ENCODE peak calls at places on chromosomes 5 and 9, in seven cellular contexts. One of them, this sample, is unnamed.

GRCh38 chr5:17118631-17119030 is 98.8 kb upstream of the BASP1 start:
- DNase-seq in neural crest cell: no peak
- DNase-seq in AG04450: peak
- DNase-seq in AG04449: peak
- DNase-seq in AG09319: no peak
- DNase-seq in pancreas: no peak
- DNase-seq in fibroblast of mammary gland: peak
- DNase-seq in this sample: no peak

GRCh38 chr9:125238915-125239446 is 2.2 kb downstream of the HSPA5 start:
- DNase-seq in AG04449: no peak
- DNase-seq in pancreas: no peak
- DNase-seq in fibroblast of mammary gland: no peak
- DNase-seq in AG04450: no peak
- DNase-seq in AG09319: no peak
- DNase-seq in neural crest cell: no peak
- DNase-seq in this sample: no peak

GRCh38 chr5:84816160-84816559 is 431.5 kb upstream of the EDIL3 start:
- DNase-seq in pancreas: no peak
- DNase-seq in AG04450: no peak
- DNase-seq in AG04449: no peak
- DNase-seq in fibroblast of mammary gland: no peak
- DNase-seq in neural crest cell: no peak
- DNase-seq in AG09319: no peak
- DNase-seq in this sample: no peak

GRCh38 chr5:124605516-124605915 is 140.9 kb downstream of the ZNF608 start:
- DNase-seq in fibroblast of mammary gland: peak
- DNase-seq in AG09319: no peak
- DNase-seq in AG04450: no peak
- DNase-seq in neural crest cell: no peak
- DNase-seq in AG04449: no peak
- DNase-seq in pancreas: no peak
- DNase-seq in this sample: no peak

GRCh38 chr5:41312066-41312465 is 98.7 kb upstream of the C6 start:
- DNase-seq in pancreas: no peak
- DNase-seq in AG04449: no peak
- DNase-seq in fibroblast of mammary gland: no peak
- DNase-seq in AG04450: no peak
- DNase-seq in AG09319: no peak
- DNase-seq in neural crest cell: no peak
- DNase-seq in this sample: no peak

GRCh38 chr9:75907329-75907728 is 16.9 kb downstream of the PCSK5 start:
- DNase-seq in neural crest cell: no peak
- DNase-seq in AG09319: no peak
- DNase-seq in fibroblast of mammary gland: peak
- DNase-seq in pancreas: no peak
- DNase-seq in AG04450: no peak
- DNase-seq in AG04449: no peak
- DNase-seq in this sample: no peak

GRCh38 chr9:121942313-121942712 is 150.8 kb downstream of the TTLL11 start:
- DNase-seq in AG04449: no peak
- DNase-seq in AG09319: no peak
- DNase-seq in neural crest cell: no peak
- DNase-seq in fibroblast of mammary gland: no peak
- DNase-seq in AG04450: no peak
- DNase-seq in pancreas: no peak
- DNase-seq in this sample: no peak

GRCh38 chr9:69027355-69028097 is 8.0 kb upstream of the FXN start:
- DNase-seq in pancreas: peak
- DNase-seq in AG04450: no peak
- DNase-seq in AG04449: no peak
- DNase-seq in AG09319: no peak
- DNase-seq in neural crest cell: peak
- DNase-seq in fibroblast of mammary gland: peak
- DNase-seq in this sample: no peak

GRCh38 chr5:72441094-72441723 is 66.0 kb downstream of the ZNF366 start:
- DNase-seq in AG04449: no peak
- DNase-seq in AG09319: no peak
- DNase-seq in fibroblast of mammary gland: peak
- DNase-seq in neural crest cell: no peak
- DNase-seq in pancreas: no peak
- DNase-seq in AG04450: no peak
- DNase-seq in this sample: no peak

GRCh38 chr5:132024789-132025402 is 13.4 kb upstream of the ACSL6 start:
- DNase-seq in AG09319: no peak
- DNase-seq in pancreas: no peak
- DNase-seq in AG04450: no peak
- DNase-seq in fibroblast of mammary gland: peak
- DNase-seq in neural crest cell: no peak
- DNase-seq in AG04449: no peak
- DNase-seq in this sample: no peak

GRCh38 chr9:34463098-34463900 is 4.7 kb downstream of the DNAI1 start:
- DNase-seq in pancreas: no peak
- DNase-seq in neural crest cell: no peak
- DNase-seq in AG04450: no peak
- DNase-seq in fibroblast of mammary gland: peak
- DNase-seq in AG09319: peak
- DNase-seq in AG04449: no peak
- DNase-seq in this sample: no peak

GRCh38 chr9:125260564-125260963 is 1.1 kb upstream of the GAPVD1 start:
- DNase-seq in fibroblast of mammary gland: no peak
- DNase-seq in AG04450: no peak
- DNase-seq in neural crest cell: no peak
- DNase-seq in AG09319: no peak
- DNase-seq in AG04449: no peak
- DNase-seq in pancreas: no peak
- DNase-seq in this sample: no peak

GRCh38 chr5:4099401-4099800 is 503.8 kb downstream of the IRX1 start:
- DNase-seq in fibroblast of mammary gland: no peak
- DNase-seq in AG09319: no peak
- DNase-seq in pancreas: no peak
- DNase-seq in AG04449: no peak
- DNase-seq in neural crest cell: no peak
- DNase-seq in AG04450: no peak
- DNase-seq in this sample: no peak

GRCh38 chr5:93092349-93093105 is 488.5 kb downstream of the NR2F1-AS1 start:
- DNase-seq in pancreas: no peak
- DNase-seq in AG04450: no peak
- DNase-seq in neural crest cell: no peak
- DNase-seq in fibroblast of mammary gland: peak
- DNase-seq in AG09319: no peak
- DNase-seq in AG04449: no peak
- DNase-seq in this sample: no peak
- TF ChIP-seq CTCF in pancreas: no peak
- TF ChIP-seq CTCF in AG04450: peak
- TF ChIP-seq CTCF in neural crest cell: no peak
- TF ChIP-seq CTCF in fibroblast of mammary gland: peak
- TF ChIP-seq CTCF in AG09319: peak
- TF ChIP-seq CTCF in AG04449: peak
- TF ChIP-seq CTCF in this sample: no peak

DNA sequence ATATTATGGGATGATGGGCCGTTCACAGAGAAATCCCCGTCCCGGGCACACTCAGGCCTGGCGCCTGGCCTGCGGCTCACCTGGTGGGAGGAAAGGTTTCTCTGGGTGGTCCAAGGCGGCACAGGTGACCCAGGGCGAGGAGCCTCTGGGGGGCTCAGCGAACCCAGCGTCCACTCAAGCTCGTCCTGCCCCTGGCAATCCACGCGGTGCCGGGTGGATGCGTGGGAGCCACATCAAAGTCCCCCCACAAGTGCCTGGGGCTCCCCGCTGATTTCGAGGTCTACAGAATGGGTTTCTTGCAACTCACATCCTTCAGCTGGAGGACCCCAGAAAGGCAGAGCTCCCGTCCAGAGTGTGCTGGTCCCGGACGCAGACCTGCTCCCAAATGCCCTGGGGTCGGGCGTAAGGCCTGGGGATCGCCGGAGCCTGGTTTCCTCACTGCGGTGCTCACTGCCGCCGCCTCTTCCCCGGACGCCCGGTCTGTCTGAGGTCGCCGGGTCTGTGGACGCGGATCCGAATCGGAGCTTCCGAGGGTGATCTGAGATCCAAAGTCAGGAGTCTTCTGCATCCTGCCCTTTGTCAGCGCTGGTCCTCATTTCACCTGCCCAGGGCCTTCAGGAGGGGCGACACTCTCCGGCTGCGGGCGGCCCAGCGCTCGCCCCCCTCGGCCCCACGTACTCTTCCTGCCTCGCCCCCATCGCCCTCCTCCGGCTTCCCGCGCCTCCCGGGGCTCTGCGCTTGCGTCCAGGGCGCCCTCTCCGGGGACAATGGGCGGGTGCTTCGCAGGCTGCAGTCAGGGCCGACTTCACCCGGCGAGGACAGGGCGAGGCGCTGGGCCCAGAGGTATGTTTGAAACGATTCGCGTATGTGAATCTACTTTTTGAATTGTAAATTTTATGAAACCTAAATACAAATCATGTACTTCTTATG is 20.0 kb upstream of the RUFY1 start:
- DNase-seq in AG09319: no peak
- DNase-seq in neural crest cell: peak
- DNase-seq in fibroblast of mammary gland: peak
- DNase-seq in AG04449: no peak
- DNase-seq in AG04450: no peak
- DNase-seq in pancreas: no peak
- DNase-seq in this sample: no peak
- TF ChIP-seq CTCF in AG09319: no peak
- TF ChIP-seq CTCF in neural crest cell: no peak
- TF ChIP-seq CTCF in fibroblast of mammary gland: no peak
- TF ChIP-seq CTCF in AG04449: peak
- TF ChIP-seq CTCF in AG04450: peak
- TF ChIP-seq CTCF in pancreas: no peak
- TF ChIP-seq CTCF in this sample: peak

GRCh38 chr9:36597412-36598178 is 24.9 kb downstream of the MELK start:
- DNase-seq in pancreas: no peak
- DNase-seq in fibroblast of mammary gland: peak
- DNase-seq in neural crest cell: no peak
- DNase-seq in AG09319: no peak
- DNase-seq in AG04450: no peak
- DNase-seq in AG04449: no peak
- DNase-seq in this sample: no peak
- TF ChIP-seq CTCF in pancreas: peak
- TF ChIP-seq CTCF in fibroblast of mammary gland: peak
- TF ChIP-seq CTCF in neural crest cell: peak
- TF ChIP-seq CTCF in AG09319: peak
- TF ChIP-seq CTCF in AG04450: peak
- TF ChIP-seq CTCF in AG04449: peak
- TF ChIP-seq CTCF in this sample: peak

DNA sequence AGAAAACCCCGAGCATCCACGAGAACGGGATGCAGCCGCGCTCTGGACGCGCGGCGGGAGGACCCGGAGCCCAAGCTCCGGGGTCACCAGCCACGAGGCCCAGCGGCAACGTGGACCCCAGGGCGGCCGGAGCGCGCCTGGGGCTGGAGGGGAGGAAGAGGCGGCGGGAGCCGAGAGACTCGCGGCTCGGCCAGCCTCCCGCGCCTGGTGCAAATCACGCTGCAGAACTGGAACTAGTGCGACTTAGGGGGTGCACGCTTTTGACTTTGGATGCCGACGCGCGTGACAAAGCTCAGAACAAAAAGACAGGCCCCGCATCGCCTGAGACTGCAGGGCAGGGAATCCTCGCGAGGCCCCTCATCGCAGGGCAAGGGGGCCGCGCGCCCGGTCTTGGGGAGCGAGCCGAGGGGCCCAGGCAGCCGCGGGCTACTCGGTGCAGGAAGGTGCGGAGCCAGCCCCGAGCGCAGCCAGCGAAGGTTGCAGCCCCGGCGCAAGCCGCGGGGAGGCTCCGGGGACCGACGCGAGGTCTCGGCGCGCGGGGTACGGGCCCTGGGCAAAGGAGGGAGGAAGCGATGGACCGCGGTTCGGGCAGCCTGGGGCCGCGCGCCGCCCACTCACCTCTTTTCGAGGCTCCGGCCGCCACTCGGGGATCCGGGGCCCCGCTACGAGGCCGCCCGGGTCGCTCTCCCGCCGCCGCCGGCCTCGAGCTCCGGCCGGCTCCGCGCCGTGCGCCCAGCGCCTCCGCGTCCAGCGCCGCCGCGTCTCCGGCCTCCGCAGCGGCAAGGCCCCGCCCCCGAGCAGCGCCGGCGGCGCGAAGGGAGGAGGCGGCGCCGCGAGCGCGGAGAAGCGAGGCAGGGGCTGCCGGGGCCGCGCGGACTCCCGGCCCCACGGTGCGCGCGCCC is at the start of gene GOLM1:
- DNase-seq in AG04449: no peak
- DNase-seq in pancreas: peak
- DNase-seq in fibroblast of mammary gland: peak
- DNase-seq in AG09319: no peak
- DNase-seq in neural crest cell: peak
- DNase-seq in AG04450: no peak
- DNase-seq in this sample: peak
- TF ChIP-seq CTCF in AG04449: peak
- TF ChIP-seq CTCF in pancreas: no peak
- TF ChIP-seq CTCF in fibroblast of mammary gland: no peak
- TF ChIP-seq CTCF in AG09319: no peak
- TF ChIP-seq CTCF in neural crest cell: peak
- TF ChIP-seq CTCF in AG04450: no peak
- TF ChIP-seq CTCF in this sample: peak

DNA sequence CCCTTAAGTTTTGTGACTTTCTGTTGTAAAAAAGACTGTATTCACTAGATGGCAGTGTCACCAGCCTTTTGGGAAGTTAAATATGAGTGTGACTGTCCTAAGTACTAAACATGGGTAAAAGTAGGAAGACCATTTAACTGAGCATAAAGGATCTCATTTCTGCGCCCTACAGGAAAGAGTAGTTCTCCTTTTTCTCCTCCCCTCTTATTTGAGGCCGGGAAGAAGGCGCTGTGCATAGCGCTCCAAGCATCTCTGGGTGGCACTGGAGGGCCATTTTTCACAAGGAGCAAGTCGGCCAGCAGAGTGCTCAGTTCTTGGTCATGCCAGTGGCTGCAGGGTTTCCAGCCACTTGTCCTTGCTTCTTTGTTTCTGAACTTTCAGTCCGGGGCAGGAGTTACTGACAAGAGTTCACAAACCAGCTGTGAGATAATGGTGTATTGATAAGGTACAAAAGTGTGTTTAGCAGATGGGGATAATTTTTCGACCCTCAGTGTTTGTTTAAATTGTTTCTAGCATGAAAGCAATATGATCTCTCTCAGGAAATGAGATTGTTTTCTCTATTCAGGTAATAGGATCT is 227.6 kb upstream of the DMRT1 start:
- DNase-seq in AG09319: peak
- DNase-seq in neural crest cell: peak
- DNase-seq in pancreas: peak
- DNase-seq in fibroblast of mammary gland: peak
- DNase-seq in AG04449: peak
- DNase-seq in AG04450: peak
- DNase-seq in this sample: no peak
- TF ChIP-seq CTCF in AG09319: peak
- TF ChIP-seq CTCF in neural crest cell: peak
- TF ChIP-seq CTCF in pancreas: peak
- TF ChIP-seq CTCF in fibroblast of mammary gland: peak
- TF ChIP-seq CTCF in AG04449: peak
- TF ChIP-seq CTCF in AG04450: peak
- TF ChIP-seq CTCF in this sample: peak

DNA sequence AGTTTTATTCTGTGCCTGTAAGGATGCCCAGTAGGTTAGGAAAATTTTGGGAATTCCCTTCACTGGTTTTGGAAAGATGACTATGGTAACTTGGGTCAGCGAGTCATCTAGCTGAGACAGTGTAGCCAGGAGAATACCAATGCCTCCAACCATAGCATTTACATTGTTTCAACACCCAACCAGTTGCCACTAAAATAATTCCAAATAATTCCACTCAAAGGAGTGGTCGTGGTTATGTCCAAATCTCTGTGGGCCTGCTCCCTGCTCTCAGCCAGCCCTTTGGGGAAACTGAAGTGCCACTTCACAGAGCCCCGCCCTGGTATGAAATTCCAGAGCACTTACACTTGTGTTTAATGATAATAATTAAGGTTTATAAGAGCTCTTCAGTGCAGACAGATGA is 310.5 kb downstream of the PLK2 start:
- DNase-seq in AG04450: no peak
- DNase-seq in AG04449: no peak
- DNase-seq in fibroblast of mammary gland: peak
- DNase-seq in AG09319: no peak
- DNase-seq in pancreas: no peak
- DNase-seq in neural crest cell: no peak
- DNase-seq in this sample: no peak
- TF ChIP-seq CTCF in AG04450: no peak
- TF ChIP-seq CTCF in AG04449: no peak
- TF ChIP-seq CTCF in fibroblast of mammary gland: no peak
- TF ChIP-seq CTCF in AG09319: no peak
- TF ChIP-seq CTCF in pancreas: no peak
- TF ChIP-seq CTCF in neural crest cell: no peak
- TF ChIP-seq CTCF in this sample: no peak

This sample was measured in type B pancreatic cell.